ENCODE peak calls at places on chromosomes 5 and 9, in nine cellular contexts. One of them, this sample, is unnamed.

GRCh38 chr9:133942206-133942975 is 49.7 kb downstream of the VAV2 start:
- DNase-seq in MCF 10A: no peak
- DNase-seq in CD8-positive, alpha-beta T cell: no peak
- DNase-seq in progenitor cell of endocrine pancreas: no peak
- DNase-seq in NCI-H1105 treated with DMSO at 0.1 percent for 48 hours: no peak
- DNase-seq in CD4-positive, CD25-positive, alpha-beta regulatory T cell: no peak
- DNase-seq in heart left ventricle: peak
- DNase-seq in anterior cingulate cortex: no peak
- DNase-seq in cardiac septum: no peak
- DNase-seq in this sample: no peak

GRCh38 chr9:96636368-96636767 is 16.7 kb upstream of the CDC14B start:
- DNase-seq in MCF 10A: no peak
- DNase-seq in CD8-positive, alpha-beta T cell: no peak
- DNase-seq in progenitor cell of endocrine pancreas: no peak
- DNase-seq in NCI-H1105 treated with DMSO at 0.1 percent for 48 hours: no peak
- DNase-seq in CD4-positive, CD25-positive, alpha-beta regulatory T cell: no peak
- DNase-seq in heart left ventricle: no peak
- DNase-seq in anterior cingulate cortex: no peak
- DNase-seq in cardiac septum: no peak
- DNase-seq in this sample: no peak

GRCh38 chr5:28734396-28734795 is 1696.0 kb upstream of the CDH9 start:
- DNase-seq in MCF 10A: peak
- DNase-seq in CD8-positive, alpha-beta T cell: no peak
- DNase-seq in progenitor cell of endocrine pancreas: no peak
- DNase-seq in NCI-H1105 treated with DMSO at 0.1 percent for 48 hours: no peak
- DNase-seq in CD4-positive, CD25-positive, alpha-beta regulatory T cell: no peak
- DNase-seq in heart left ventricle: no peak
- DNase-seq in anterior cingulate cortex: no peak
- DNase-seq in cardiac septum: no peak
- DNase-seq in this sample: peak

GRCh38 chr5:76427481-76428140 is 24.5 kb downstream of the IQGAP2 start:
- DNase-seq in MCF 10A: no peak
- DNase-seq in CD8-positive, alpha-beta T cell: no peak
- DNase-seq in progenitor cell of endocrine pancreas: no peak
- DNase-seq in NCI-H1105 treated with DMSO at 0.1 percent for 48 hours: no peak
- DNase-seq in CD4-positive, CD25-positive, alpha-beta regulatory T cell: no peak
- DNase-seq in heart left ventricle: no peak
- DNase-seq in anterior cingulate cortex: no peak
- DNase-seq in cardiac septum: no peak
- DNase-seq in this sample: no peak

GRCh38 chr9:99059074-99059894 is 45.6 kb upstream of the TGFBR1 start:
- DNase-seq in MCF 10A: no peak
- DNase-seq in CD8-positive, alpha-beta T cell: no peak
- DNase-seq in progenitor cell of endocrine pancreas: no peak
- DNase-seq in NCI-H1105 treated with DMSO at 0.1 percent for 48 hours: no peak
- DNase-seq in CD4-positive, CD25-positive, alpha-beta regulatory T cell: no peak
- DNase-seq in heart left ventricle: peak
- DNase-seq in anterior cingulate cortex: no peak
- DNase-seq in cardiac septum: no peak
- DNase-seq in this sample: no peak

GRCh38 chr5:82335807-82336206 is 57.7 kb upstream of the RPS23 start:
- DNase-seq in MCF 10A: no peak
- DNase-seq in CD8-positive, alpha-beta T cell: no peak
- DNase-seq in progenitor cell of endocrine pancreas: no peak
- DNase-seq in NCI-H1105 treated with DMSO at 0.1 percent for 48 hours: no peak
- DNase-seq in CD4-positive, CD25-positive, alpha-beta regulatory T cell: no peak
- DNase-seq in heart left ventricle: no peak
- DNase-seq in anterior cingulate cortex: no peak
- DNase-seq in cardiac septum: no peak
- DNase-seq in this sample: no peak

GRCh38 chr5:125093776-125094175 is 347.3 kb upstream of the ZNF608 start:
- DNase-seq in MCF 10A: peak
- DNase-seq in CD8-positive, alpha-beta T cell: no peak
- DNase-seq in progenitor cell of endocrine pancreas: no peak
- DNase-seq in NCI-H1105 treated with DMSO at 0.1 percent for 48 hours: no peak
- DNase-seq in CD4-positive, CD25-positive, alpha-beta regulatory T cell: no peak
- DNase-seq in heart left ventricle: no peak
- DNase-seq in anterior cingulate cortex: no peak
- DNase-seq in cardiac septum: no peak
- DNase-seq in this sample: peak

GRCh38 chr9:96109718-96110351 is 192.1 kb downstream of the HSD17B3 start:
- DNase-seq in MCF 10A: peak
- DNase-seq in CD8-positive, alpha-beta T cell: no peak
- DNase-seq in progenitor cell of endocrine pancreas: no peak
- DNase-seq in NCI-H1105 treated with DMSO at 0.1 percent for 48 hours: no peak
- DNase-seq in CD4-positive, CD25-positive, alpha-beta regulatory T cell: no peak
- DNase-seq in heart left ventricle: no peak
- DNase-seq in anterior cingulate cortex: no peak
- DNase-seq in cardiac septum: no peak
- DNase-seq in this sample: no peak

GRCh38 chr9:35367451-35367850 is 122.5 kb upstream of the RUSC2 start:
- DNase-seq in MCF 10A: peak
- DNase-seq in CD8-positive, alpha-beta T cell: no peak
- DNase-seq in progenitor cell of endocrine pancreas: no peak
- DNase-seq in NCI-H1105 treated with DMSO at 0.1 percent for 48 hours: no peak
- DNase-seq in CD4-positive, CD25-positive, alpha-beta regulatory T cell: no peak
- DNase-seq in heart left ventricle: no peak
- DNase-seq in anterior cingulate cortex: no peak
- DNase-seq in cardiac septum: no peak
- DNase-seq in this sample: no peak

GRCh38 chr5:111299067-111299481 is 74.9 kb downstream of the CAMK4 start:
- DNase-seq in MCF 10A: peak
- DNase-seq in CD8-positive, alpha-beta T cell: no peak
- DNase-seq in progenitor cell of endocrine pancreas: no peak
- DNase-seq in NCI-H1105 treated with DMSO at 0.1 percent for 48 hours: peak
- DNase-seq in CD4-positive, CD25-positive, alpha-beta regulatory T cell: no peak
- DNase-seq in heart left ventricle: no peak
- DNase-seq in anterior cingulate cortex: no peak
- DNase-seq in cardiac septum: no peak
- DNase-seq in this sample: peak

GRCh38 chr9:121883281-121884056 is 209.6 kb downstream of the TTLL11 start:
- DNase-seq in MCF 10A: no peak
- DNase-seq in CD8-positive, alpha-beta T cell: no peak
- DNase-seq in progenitor cell of endocrine pancreas: no peak
- DNase-seq in NCI-H1105 treated with DMSO at 0.1 percent for 48 hours: no peak
- DNase-seq in CD4-positive, CD25-positive, alpha-beta regulatory T cell: no peak
- DNase-seq in heart left ventricle: no peak
- DNase-seq in anterior cingulate cortex: no peak
- DNase-seq in cardiac septum: no peak
- DNase-seq in this sample: peak

GRCh38 chr5:177529247-177529901 is 12.6 kb upstream of the DDX41 start:
- DNase-seq in MCF 10A: no peak
- DNase-seq in CD8-positive, alpha-beta T cell: no peak
- DNase-seq in progenitor cell of endocrine pancreas: no peak
- DNase-seq in NCI-H1105 treated with DMSO at 0.1 percent for 48 hours: no peak
- DNase-seq in CD4-positive, CD25-positive, alpha-beta regulatory T cell: no peak
- DNase-seq in heart left ventricle: peak
- DNase-seq in anterior cingulate cortex: no peak
- DNase-seq in cardiac septum: no peak
- DNase-seq in this sample: no peak

GRCh38 chr9:130981761-130982147 is 27.2 kb upstream of the LAMC3 start:
- DNase-seq in MCF 10A: no peak
- DNase-seq in CD8-positive, alpha-beta T cell: no peak
- DNase-seq in progenitor cell of endocrine pancreas: no peak
- DNase-seq in NCI-H1105 treated with DMSO at 0.1 percent for 48 hours: no peak
- DNase-seq in CD4-positive, CD25-positive, alpha-beta regulatory T cell: no peak
- DNase-seq in heart left ventricle: no peak
- DNase-seq in anterior cingulate cortex: no peak
- DNase-seq in cardiac septum: no peak
- DNase-seq in this sample: no peak

GRCh38 chr5:35954175-35954574 is 15.8 kb upstream of the CAPSL start:
- DNase-seq in MCF 10A: no peak
- DNase-seq in CD8-positive, alpha-beta T cell: peak
- DNase-seq in progenitor cell of endocrine pancreas: no peak
- DNase-seq in NCI-H1105 treated with DMSO at 0.1 percent for 48 hours: no peak
- DNase-seq in CD4-positive, CD25-positive, alpha-beta regulatory T cell: no peak
- DNase-seq in heart left ventricle: no peak
- DNase-seq in anterior cingulate cortex: no peak
- DNase-seq in cardiac septum: no peak
- DNase-seq in this sample: no peak

GRCh38 chr9:123753669-123754307 is 176.1 kb downstream of the DENND1A start:
- DNase-seq in MCF 10A: no peak
- DNase-seq in CD8-positive, alpha-beta T cell: no peak
- DNase-seq in progenitor cell of endocrine pancreas: no peak
- DNase-seq in NCI-H1105 treated with DMSO at 0.1 percent for 48 hours: no peak
- DNase-seq in CD4-positive, CD25-positive, alpha-beta regulatory T cell: no peak
- DNase-seq in heart left ventricle: no peak
- DNase-seq in anterior cingulate cortex: no peak
- DNase-seq in cardiac septum: no peak
- DNase-seq in this sample: no peak

GRCh38 chr5:177487144-177487543 is 10.3 kb downstream of the PDLIM7 start:
- DNase-seq in MCF 10A: no peak
- DNase-seq in CD8-positive, alpha-beta T cell: no peak
- DNase-seq in progenitor cell of endocrine pancreas: no peak
- DNase-seq in NCI-H1105 treated with DMSO at 0.1 percent for 48 hours: no peak
- DNase-seq in CD4-positive, CD25-positive, alpha-beta regulatory T cell: no peak
- DNase-seq in heart left ventricle: no peak
- DNase-seq in anterior cingulate cortex: no peak
- DNase-seq in cardiac septum: no peak
- DNase-seq in this sample: no peak

GRCh38 chr5:87074934-87075541 is 192.6 kb upstream of the RASA1 start:
- DNase-seq in MCF 10A: no peak
- DNase-seq in CD8-positive, alpha-beta T cell: peak
- DNase-seq in progenitor cell of endocrine pancreas: no peak
- DNase-seq in NCI-H1105 treated with DMSO at 0.1 percent for 48 hours: no peak
- DNase-seq in CD4-positive, CD25-positive, alpha-beta regulatory T cell: peak
- DNase-seq in heart left ventricle: no peak
- DNase-seq in anterior cingulate cortex: no peak
- DNase-seq in cardiac septum: no peak
- DNase-seq in this sample: peak

GRCh38 chr9:70040506-70040905 is 3.1 kb upstream of the MAMDC2 start:
- DNase-seq in MCF 10A: no peak
- DNase-seq in CD8-positive, alpha-beta T cell: no peak
- DNase-seq in progenitor cell of endocrine pancreas: no peak
- DNase-seq in NCI-H1105 treated with DMSO at 0.1 percent for 48 hours: no peak
- DNase-seq in CD4-positive, CD25-positive, alpha-beta regulatory T cell: no peak
- DNase-seq in heart left ventricle: no peak
- DNase-seq in anterior cingulate cortex: no peak
- DNase-seq in cardiac septum: no peak
- DNase-seq in this sample: no peak

GRCh38 chr9:133144142-133144886 is 19.4 kb downstream of the GBGT1 start:
- DNase-seq in MCF 10A: peak
- DNase-seq in CD8-positive, alpha-beta T cell: peak
- DNase-seq in progenitor cell of endocrine pancreas: peak
- DNase-seq in NCI-H1105 treated with DMSO at 0.1 percent for 48 hours: peak
- DNase-seq in CD4-positive, CD25-positive, alpha-beta regulatory T cell: peak
- DNase-seq in heart left ventricle: peak
- DNase-seq in anterior cingulate cortex: peak
- DNase-seq in cardiac septum: peak
- DNase-seq in this sample: peak

GRCh38 chr5:137712268-137712667 is 23.6 kb downstream of the KLHL3 start:
- DNase-seq in MCF 10A: no peak
- DNase-seq in CD8-positive, alpha-beta T cell: no peak
- DNase-seq in progenitor cell of endocrine pancreas: no peak
- DNase-seq in NCI-H1105 treated with DMSO at 0.1 percent for 48 hours: no peak
- DNase-seq in CD4-positive, CD25-positive, alpha-beta regulatory T cell: no peak
- DNase-seq in heart left ventricle: no peak
- DNase-seq in anterior cingulate cortex: no peak
- DNase-seq in cardiac septum: no peak
- DNase-seq in this sample: no peak

GRCh38 chr9:36337865-36338264 is 62.2 kb downstream of the RNF38 start:
- DNase-seq in MCF 10A: peak
- DNase-seq in CD8-positive, alpha-beta T cell: no peak
- DNase-seq in progenitor cell of endocrine pancreas: no peak
- DNase-seq in NCI-H1105 treated with DMSO at 0.1 percent for 48 hours: peak
- DNase-seq in CD4-positive, CD25-positive, alpha-beta regulatory T cell: no peak
- DNase-seq in heart left ventricle: peak
- DNase-seq in anterior cingulate cortex: peak
- DNase-seq in cardiac septum: no peak
- DNase-seq in this sample: no peak

GRCh38 chr5:673837-674629 is 19.1 kb downstream of the TPPP start:
- DNase-seq in MCF 10A: no peak
- DNase-seq in CD8-positive, alpha-beta T cell: no peak
- DNase-seq in progenitor cell of endocrine pancreas: no peak
- DNase-seq in NCI-H1105 treated with DMSO at 0.1 percent for 48 hours: no peak
- DNase-seq in CD4-positive, CD25-positive, alpha-beta regulatory T cell: no peak
- DNase-seq in heart left ventricle: peak
- DNase-seq in anterior cingulate cortex: no peak
- DNase-seq in cardiac septum: peak
- DNase-seq in this sample: peak

GRCh38 chr5:150636391-150637244 is 3.8 kb upstream of the SYNPO start:
- DNase-seq in MCF 10A: peak
- DNase-seq in CD8-positive, alpha-beta T cell: no peak
- DNase-seq in progenitor cell of endocrine pancreas: no peak
- DNase-seq in NCI-H1105 treated with DMSO at 0.1 percent for 48 hours: no peak
- DNase-seq in CD4-positive, CD25-positive, alpha-beta regulatory T cell: no peak
- DNase-seq in heart left ventricle: peak
- DNase-seq in anterior cingulate cortex: no peak
- DNase-seq in cardiac septum: no peak
- DNase-seq in this sample: peak

GRCh38 chr5:57784106-57784505 is 301.5 kb upstream of the ACTBL2 start:
- DNase-seq in MCF 10A: no peak
- DNase-seq in CD8-positive, alpha-beta T cell: no peak
- DNase-seq in progenitor cell of endocrine pancreas: no peak
- DNase-seq in NCI-H1105 treated with DMSO at 0.1 percent for 48 hours: no peak
- DNase-seq in CD4-positive, CD25-positive, alpha-beta regulatory T cell: no peak
- DNase-seq in heart left ventricle: no peak
- DNase-seq in anterior cingulate cortex: no peak
- DNase-seq in cardiac septum: no peak
- DNase-seq in this sample: no peak